ENCODE peak calls at places on chromosomes 4 and X, in six cellular contexts. One of them, this sample, is unnamed. For H3K4me1, the result is how much of the 10 kb centered on the place peaks cover.

GRCh38 chrX:12206413-12206812 is 68.1 kb downstream of the FRMPD4 start:
- DNase-seq in uterus: no peak
- DNase-seq in sigmoid colon: no peak
- DNase-seq in heart left ventricle: no peak
- DNase-seq in IMR-90: no peak
- DNase-seq in transverse colon: no peak
- DNase-seq in this sample: no peak

GRCh38 chrX:50812995-50813842 is 775 bp downstream of the SHROOM4 start:
- DNase-seq in transverse colon: peak
- DNase-seq in heart left ventricle: peak
- DNase-seq in sigmoid colon: peak
- DNase-seq in IMR-90: peak
- DNase-seq in uterus: peak
- DNase-seq in this sample: peak

GRCh38 chr4:41696768-41697167 is 51.8 kb downstream of the PHOX2B start:
- DNase-seq in IMR-90: no peak
- DNase-seq in heart left ventricle: no peak
- DNase-seq in uterus: no peak
- DNase-seq in transverse colon: no peak
- DNase-seq in sigmoid colon: no peak
- DNase-seq in this sample: no peak

GRCh38 chr4:121728798-121729226 is 32.0 kb upstream of the ANXA5 start:
- DNase-seq in transverse colon: no peak
- DNase-seq in sigmoid colon: no peak
- DNase-seq in heart left ventricle: no peak
- DNase-seq in IMR-90: peak
- DNase-seq in uterus: no peak
- DNase-seq in this sample: no peak

GRCh38 chrX:48927125-48927524 is 8.3 kb upstream of the PIM2 start:
- DNase-seq in transverse colon: no peak
- DNase-seq in uterus: no peak
- DNase-seq in sigmoid colon: no peak
- DNase-seq in heart left ventricle: no peak
- DNase-seq in IMR-90: no peak
- DNase-seq in this sample: no peak

GRCh38 chrX:47200385-47201150 is 6.9 kb downstream of the UBA1 start:
- DNase-seq in uterus: no peak
- DNase-seq in heart left ventricle: no peak
- DNase-seq in sigmoid colon: no peak
- DNase-seq in transverse colon: peak
- DNase-seq in IMR-90: peak
- DNase-seq in this sample: no peak

GRCh38 chr4:143248827-143249226 is 64.1 kb downstream of the USP38 start:
- DNase-seq in heart left ventricle: no peak
- DNase-seq in transverse colon: no peak
- DNase-seq in uterus: no peak
- DNase-seq in sigmoid colon: no peak
- DNase-seq in IMR-90: no peak
- DNase-seq in this sample: no peak

GRCh38 chrX:46340696-46341095 is 204.5 kb downstream of the ZNF674 start:
- DNase-seq in transverse colon: no peak
- DNase-seq in heart left ventricle: no peak
- DNase-seq in IMR-90: no peak
- DNase-seq in sigmoid colon: no peak
- DNase-seq in uterus: no peak
- DNase-seq in this sample: no peak

GRCh38 chr4:8595237-8596087 is 2.9 kb downstream of the CPZ start:
- DNase-seq in sigmoid colon: no peak
- DNase-seq in heart left ventricle: no peak
- DNase-seq in uterus: no peak
- DNase-seq in IMR-90: no peak
- DNase-seq in transverse colon: peak
- DNase-seq in this sample: no peak

GRCh38 chr4:1720163-1720983 is 750 bp downstream of the TMEM129 start:
- DNase-seq in uterus: no peak
- DNase-seq in IMR-90: peak
- DNase-seq in transverse colon: peak
- DNase-seq in sigmoid colon: no peak
- DNase-seq in heart left ventricle: peak
- DNase-seq in this sample: peak

GRCh38 chr4:56683455-56683854 is 2.4 kb upstream of the HOPX start:
- DNase-seq in uterus: no peak
- DNase-seq in transverse colon: no peak
- DNase-seq in sigmoid colon: no peak
- DNase-seq in IMR-90: no peak
- DNase-seq in heart left ventricle: no peak
- DNase-seq in this sample: no peak

DNA sequence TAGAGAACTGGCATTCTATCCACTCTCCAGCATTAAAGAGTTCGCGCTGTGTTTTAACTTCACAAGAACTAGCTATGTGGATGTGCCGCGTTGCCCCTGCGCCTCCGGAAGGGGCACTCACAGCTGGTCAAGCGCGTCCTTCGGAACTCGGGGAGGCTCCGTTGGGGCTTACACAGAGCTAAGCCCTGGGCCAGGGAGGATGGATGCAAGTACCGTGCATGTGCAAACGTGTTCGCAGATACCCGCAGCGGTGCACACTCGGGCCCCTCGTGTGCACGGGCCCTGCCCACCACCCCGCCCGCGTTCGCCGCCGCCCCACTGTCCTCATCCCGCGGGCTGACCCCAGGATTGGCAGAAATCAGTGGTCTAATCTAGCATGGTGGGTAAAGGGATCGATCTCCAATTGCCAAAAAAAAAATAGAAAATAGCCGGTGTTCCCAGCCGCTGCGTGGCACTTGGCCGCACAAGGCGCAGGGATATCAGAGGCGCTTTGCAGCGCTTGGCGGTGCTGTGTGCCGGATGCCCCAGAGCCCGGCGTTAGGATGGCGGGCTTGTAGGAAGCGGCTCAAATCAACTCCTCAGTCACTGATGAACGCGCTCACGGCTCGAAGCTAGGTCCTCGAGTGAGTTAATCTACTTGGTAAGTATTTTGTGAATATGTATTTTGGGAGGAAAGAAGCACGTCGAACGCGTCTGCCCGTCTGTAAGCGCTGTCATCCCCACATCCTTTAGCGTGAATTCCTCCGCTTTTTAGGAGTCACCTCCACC is 988 bp upstream of the PCDH10 start:
- DNase-seq in uterus: no peak
- DNase-seq in heart left ventricle: no peak
- DNase-seq in transverse colon: no peak
- DNase-seq in sigmoid colon: peak
- DNase-seq in IMR-90: peak
- DNase-seq in this sample: no peak
- H3K4me1 ChIP-seq in uterus: under half
- H3K4me1 ChIP-seq in heart left ventricle: under half
- H3K4me1 ChIP-seq in transverse colon: half or more
- H3K4me1 ChIP-seq in sigmoid colon: under half
- H3K4me1 ChIP-seq in IMR-90: under half
- H3K4me1 ChIP-seq in this sample: under half

GRCh38 chr4:128812360-128812958 is 3.0 kb downstream of the JADE1 start:
- DNase-seq in heart left ventricle: peak
- DNase-seq in IMR-90: peak
- DNase-seq in transverse colon: no peak
- DNase-seq in uterus: no peak
- DNase-seq in sigmoid colon: peak
- DNase-seq in this sample: no peak
- TF ChIP-seq POLR2A in heart left ventricle: no peak
- TF ChIP-seq POLR2A in IMR-90: no peak
- TF ChIP-seq POLR2A in transverse colon: no peak
- TF ChIP-seq POLR2A in uterus: no peak
- TF ChIP-seq POLR2A in sigmoid colon: no peak
- TF ChIP-seq POLR2A in this sample: no peak

GRCh38 chrX:40108084-40108958 is 10.6 kb upstream of the BCOR start:
- DNase-seq in IMR-90: no peak
- DNase-seq in heart left ventricle: no peak
- DNase-seq in uterus: peak
- DNase-seq in sigmoid colon: peak
- DNase-seq in transverse colon: peak
- DNase-seq in this sample: peak
- H3K4me1 ChIP-seq in IMR-90: under half
- H3K4me1 ChIP-seq in heart left ventricle: under half
- H3K4me1 ChIP-seq in uterus: under half
- H3K4me1 ChIP-seq in sigmoid colon: under half
- H3K4me1 ChIP-seq in transverse colon: under half
- H3K4me1 ChIP-seq in this sample: under half

GRCh38 chr4:185740471-185740873 is 71.5 kb downstream of the SORBS2 start:
- DNase-seq in transverse colon: no peak
- DNase-seq in uterus: no peak
- DNase-seq in sigmoid colon: no peak
- DNase-seq in heart left ventricle: no peak
- DNase-seq in IMR-90: no peak
- DNase-seq in this sample: no peak
- TF ChIP-seq POLR2A in transverse colon: no peak
- TF ChIP-seq POLR2A in uterus: no peak
- TF ChIP-seq POLR2A in sigmoid colon: no peak
- TF ChIP-seq POLR2A in heart left ventricle: no peak
- TF ChIP-seq POLR2A in IMR-90: no peak
- TF ChIP-seq POLR2A in this sample: no peak

This sample was measured in right lobe of liver.